ENCODE peak calls at places on chromosomes 12 and 14, in seven cellular contexts. A is effector memory CD8-positive, alpha-beta T cell; D is H54; Z is C1 segment of cervical spinal cord; F is Right ventricle myocardium inferior; T is hypothalamus; H is GM04504. C is an unnamed sample.

GRCh38 chr14:22998324-22999012 is 11.5 kb downstream of the C14orf93 start:
- DNase-seq in A (no peak), D (no peak), Z (no peak), F (no peak), T (no peak), H (no peak), C (peak)

GRCh38 chr12:2876431-2877046 is 435 bp downstream of the FOXM1 start:
- DNase-seq in A (peak), D (no peak), Z (no peak), F (no peak), T (no peak), H (no peak), C (no peak)

GRCh38 chr12:69548687-69549086 is 36.6 kb upstream of the CCT2 start:
- DNase-seq in A (no peak), D (no peak), Z (no peak), F (no peak), T (no peak), H (no peak), C (no peak)

GRCh38 chr14:104359969-104360442 is 219.6 kb upstream of the C14orf180 start:
- DNase-seq in A (no peak), D (no peak), Z (no peak), F (no peak), T (no peak), H (no peak), C (no peak)

GRCh38 chr14:53378142-53378541 is 225.0 kb upstream of the DDHD1 start:
- DNase-seq in A (no peak), D (no peak), Z (no peak), F (no peak), T (no peak), H (no peak), C (no peak)

GRCh38 chr12:54363047-54363446 is 1.2 kb downstream of the GPR84 start:
- DNase-seq in A (no peak), D (no peak), Z (no peak), F (no peak), T (no peak), H (no peak), C (no peak)

GRCh38 chr12:95546491-95546813 is 4.8 kb downstream of the USP44 start:
- DNase-seq in A (no peak), D (no peak), Z (no peak), F (no peak), T (no peak), H (no peak), C (no peak)

GRCh38 chr12:34022079-34022830 is at the start of gene ALG10:
- DNase-seq in A (peak), D (peak), Z (peak), F (peak), T (peak), H (peak), C (peak)

GRCh38 chr14:101069666-101070362 is 166.3 kb upstream of the RTL1 start:
- DNase-seq in A (no peak), D (no peak), Z (no peak), F (no peak), T (no peak), H (no peak), C (no peak)

GRCh38 chr14:90511252-90511651 is 114.4 kb downstream of the CALM1 start:
- DNase-seq in A (no peak), D (no peak), Z (no peak), F (peak), T (no peak), H (no peak), C (no peak)

GRCh38 chr12:48969847-48970701 is 1.5 kb downstream of the WNT10B start:
- DNase-seq in A (peak), D (peak), Z (no peak), F (no peak), T (no peak), H (no peak), C (no peak)

GRCh38 chr12:100699209-100699608 is 95.4 kb upstream of the ANO4 start:
- DNase-seq in A (no peak), D (no peak), Z (no peak), F (no peak), T (no peak), H (no peak), C (no peak)

GRCh38 chr12:41089438-41089837 is 98.7 kb upstream of the PDZRN4 start:
- DNase-seq in A (no peak), D (no peak), Z (no peak), F (no peak), T (no peak), H (no peak), C (no peak)

C was measured in pancreas.